ENCODE peak calls at places on chromosomes 11 and 22, in six cellular contexts. G is SHP77 treated with DMSO at 0.1 percent for 48 hours; J is IMR-90; C is H4; A is stimulated activated naive CD4-positive, alpha-beta T cell; K is B cell. F is an unnamed sample.

GRCh38 chr11:109644158-109644557 is 222.2 kb downstream of the C11orf87 start:
- DNase-seq in G (peak; percentile 13), J (no peak), C (peak; percentile 48), A (no peak), K (no peak), F (no peak)

GRCh38 chr11:104997288-104997687 is 25.7 kb downstream of the CASP5 start:
- DNase-seq in G (no peak), J (no peak), C (peak; percentile 57), A (no peak), K (no peak), F (no peak)

GRCh38 chr11:58575377-58576020 is at the start of gene LPXN:
- DNase-seq in G (no peak), J (peak; percentile 63), C (peak; percentile 9), A (peak; percentile 67), K (peak; percentile 11), F (no peak)

GRCh38 chr11:2766166-2766565 is 66.4 kb upstream of the KCNQ1OT1 start:
- DNase-seq in G (no peak), J (no peak), C (no peak), A (no peak), K (no peak), F (no peak)

GRCh38 chr22:32265882-32266767 is 11.0 kb upstream of the SLC5A4 start:
- DNase-seq in G (no peak), J (peak; percentile 67), C (peak; percentile 57), A (peak; percentile 7), K (peak; percentile 65), F (peak; percentile 77)

GRCh38 chr11:100824041-100824440 is 137.0 kb downstream of the ARHGAP42 start:
- DNase-seq in G (no peak), J (no peak), C (no peak), A (no peak), K (no peak), F (no peak)

GRCh38 chr11:13923716-13924650 is 38.5 kb upstream of the SPON1 start:
- DNase-seq in G (no peak), J (no peak), C (no peak), A (peak; percentile 46), K (no peak), F (no peak)

GRCh38 chr11:64164392-64165312 is 1.3 kb downstream of the MACROD1 start:
- DNase-seq in G (no peak), J (no peak), C (no peak), A (no peak), K (no peak), F (no peak)

GRCh38 chr11:122655527-122656072 is at the start of gene UBASH3B:
- DNase-seq in G (no peak), J (peak; percentile 89), C (peak; percentile 74), A (peak; percentile 54), K (peak; percentile 68), F (peak; percentile 81)

GRCh38 chr11:68503281-68503687 is 42.7 kb downstream of the PPP6R3 start:
- DNase-seq in G (no peak), J (peak; percentile 36), C (no peak), A (no peak), K (no peak), F (no peak)

GRCh38 chr11:69232821-69233760 is 60.9 kb upstream of the MYEOV start:
- DNase-seq in G (no peak), J (no peak), C (no peak), A (no peak), K (no peak), F (peak; percentile 37)

GRCh38 chr11:109939176-109939810 is 153.9 kb upstream of the ZC3H12C start:
- DNase-seq in G (peak; percentile 6), J (peak; percentile 84), C (peak; percentile 89), A (no peak), K (no peak), F (no peak)

GRCh38 chr22:39318507-39319283 is 728 bp downstream of the RPL3 start:
- DNase-seq in G (no peak), J (no peak), C (no peak), A (no peak), K (no peak), F (no peak)

F was measured in sciatic nerve.